ENCODE peak calls at places on chromosomes 5 and 9, in four cellular contexts. P is B cell, K is T-helper 2 cell, M is heart left ventricle. F is an unnamed sample.

GRCh38 chr5:56585466-56585865 is 229.9 kb upstream of the MAP3K1 start:
- DNase-seq in P (no peak), K (no peak), M (no peak), F (no peak)

GRCh38 chr5:73469878-73470277 is 21.3 kb upstream of the FOXD1 start:
- DNase-seq in P (no peak), K (no peak), M (no peak), F (no peak)

GRCh38 chr9:134644715-134645606 is 3.4 kb downstream of the COL5A1 start:
- DNase-seq in P (no peak), K (no peak), M (peak; percentile 68), F (peak; percentile 96)

GRCh38 chr9:126491256-126491879 is 122.4 kb upstream of the LMX1B start:
- DNase-seq in P (peak; percentile 81), K (peak; percentile 59), M (no peak), F (peak; percentile 58)

GRCh38 chr9:93187047-93187446 is 3.1 kb downstream of the WNK2 start:
- DNase-seq in P (no peak), K (no peak), M (peak; percentile 76), F (no peak)

GRCh38 chr9:69971643-69972449 is 71.8 kb upstream of the MAMDC2 start:
- DNase-seq in P (peak; percentile 60), K (peak; percentile 38), M (peak; percentile 63), F (peak; percentile 51)

GRCh38 chr5:166562246-166562645 is 1729.2 kb upstream of the WWC1 start:
- DNase-seq in P (no peak), K (no peak), M (no peak), F (peak; percentile 9)

GRCh38 chr9:93721417-93721965 is 145.1 kb downstream of the PHF2 start:
- DNase-seq in P (no peak), K (no peak), M (no peak), F (no peak)

GRCh38 chr5:143506881-143507552 is 103.5 kb upstream of the NR3C1 start:
- DNase-seq in P (no peak), K (no peak), M (no peak), F (peak; percentile 90)

GRCh38 chr5:73321757-73322452 is 126.7 kb downstream of the FOXD1 start:
- DNase-seq in P (no peak), K (no peak), M (no peak), F (peak; percentile 59)

GRCh38 chr5:93583525-93583798 is 440 bp downstream of the NR2F1 start:
- DNase-seq in P (no peak), K (no peak), M (no peak), F (no peak)

GRCh38 chr5:173755319-173755718 is 132.8 kb upstream of the CPEB4 start:
- DNase-seq in P (no peak), K (no peak), M (no peak), F (no peak)

GRCh38 chr5:134932508-134932907 is 27.6 kb downstream of the PCBD2 start:
- DNase-seq in P (no peak), K (no peak), M (no peak), F (no peak)

GRCh38 chr5:111962906-111963305 is 205.9 kb upstream of the NREP start:
- DNase-seq in P (no peak), K (no peak), M (no peak), F (no peak)

GRCh38 chr5:148961261-148962199 is 101.3 kb downstream of the SH3TC2 start:
- DNase-seq in P (no peak), K (no peak), M (no peak), F (peak; percentile 35)

GRCh38 chr9:124277420-124277819 is 19.7 kb downstream of the NEK6 start:
- DNase-seq in P (no peak), K (no peak), M (no peak), F (no peak)

GRCh38 chr9:136700309-136700708 is 12.1 kb upstream of the DIPK1B start:
- DNase-seq in P (no peak), K (no peak), M (no peak), F (no peak)

GRCh38 chr9:97761879-97762278 is 64.7 kb upstream of the XPA start:
- DNase-seq in P (no peak), K (no peak), M (no peak), F (no peak)

GRCh38 chr5:2993301-2993700 is 241.8 kb upstream of the IRX2 start:
- DNase-seq in P (no peak), K (no peak), M (no peak), F (no peak)

GRCh38 chr9:512555-513272 is 298.0 kb downstream of the DOCK8 start:
- DNase-seq in P (no peak), K (no peak), M (no peak), F (no peak)

GRCh38 chr9:31314241-31314640 is 1070.2 kb upstream of the ACO1 start:
- DNase-seq in P (no peak), K (no peak), M (no peak), F (no peak)

GRCh38 chr5:173412566-173412965 is 84.4 kb upstream of the STC2 start:
- DNase-seq in P (no peak), K (no peak), M (no peak), F (no peak)

GRCh38 chr5:59107692-59108091 is 524.8 kb downstream of the RAB3C start:
- DNase-seq in P (no peak), K (peak; percentile 39), M (no peak), F (no peak)

GRCh38 chr5:98639258-98639657 is 134.2 kb upstream of the RGMB start:
- DNase-seq in P (no peak), K (no peak), M (no peak), F (no peak)

GRCh38 chr9:127049581-127049980 is 72.9 kb downstream of the ANGPTL2 start:
- DNase-seq in P (no peak), K (no peak), M (no peak), F (no peak)

GRCh38 chr9:137049544-137050449 is 3.8 kb upstream of the NPDC1 start:
- DNase-seq in P (peak; percentile 68), K (peak; percentile 68), M (peak; percentile 67), F (no peak)

GRCh38 chr5:173746050-173746449 is 129.6 kb upstream of the BOD1 start:
- DNase-seq in P (no peak), K (no peak), M (no peak), F (peak; percentile 75)

GRCh38 chr9:38073882-38074281 is 4.9 kb upstream of the SHB start:
- DNase-seq in P (no peak), K (no peak), M (no peak), F (no peak)

GRCh38 chr5:39717186-39717897 is 292.6 kb upstream of the DAB2 start:
- DNase-seq in P (no peak), K (no peak), M (no peak), F (peak; percentile 42)

GRCh38 chr5:82512025-82512424 is 233.9 kb upstream of the RPS23 start:
- DNase-seq in P (no peak), K (peak; percentile 11), M (no peak), F (no peak)